ENCODE peak calls at places on chromosomes 7 and 10, in ten cellular contexts. O, U, J, V, R, C, S, Z, Q and Y are unnamed samples.
A peak's percentile ranks its signal among the peaks of the same experiment; 100 is the strongest.

GRCh38 chr7:156984209-156984891 is 26.1 kb downstream of the MNX1 start:
- DNase-seq in S (no peak), U (no peak), Z (no peak), O (no peak), Q (no peak), J (no peak), V (no peak), R (no peak), C (no peak), Y (no peak)

GRCh38 chr7:841943-842342 is 9.7 kb downstream of the SUN1 start:
- DNase-seq in U (no peak), V (no peak), R (no peak), J (no peak), S (no peak), O (no peak), Z (peak; percentile 29), Q (no peak), C (no peak), Y (no peak)

GRCh38 chr10:118595598-118596425 is at the start of gene PRLHR:
- DNase-seq in U (no peak), C (no peak), J (no peak), Q (no peak), V (no peak), O (peak; percentile 18), R (no peak), Z (no peak), S (no peak), Y (no peak)

GRCh38 chr7:16066805-16067459 is 354.4 kb downstream of the CRPPA start:
- DNase-seq in Z (no peak), S (no peak), R (no peak), O (no peak), V (no peak), J (no peak), C (no peak), Q (no peak), U (no peak), Y (no peak)

GRCh38 chr7:7416031-7416968 is 119.4 kb downstream of the COL28A1 start:
- DNase-seq in O (no peak), S (peak; percentile 81), Q (no peak), Z (no peak), U (peak; percentile 87), C (no peak), J (peak; percentile 15), V (no peak), R (no peak), Y (no peak)

GRCh38 chr10:112025228-112025627 is 158.3 kb downstream of the GPAM start:
- DNase-seq in U (no peak), Q (no peak), R (no peak), V (no peak), S (no peak), J (no peak), C (no peak), Z (no peak), O (no peak), Y (no peak)

GRCh38 chr10:50304655-50305054 is 53.3 kb upstream of the ASAH2 start:
- DNase-seq in Q (no peak), Z (no peak), S (no peak), J (no peak), R (no peak), O (no peak), V (no peak), C (no peak), U (no peak), Y (no peak)

GRCh38 chr7:66013938-66014337 is 31.9 kb upstream of the GUSB start:
- DNase-seq in C (peak; percentile 68), Q (peak; percentile 65), V (peak; percentile 56), R (no peak), Z (no peak), U (no peak), J (peak; percentile 49), O (peak; percentile 28), S (peak; percentile 62), Y (peak; percentile 29)

GRCh38 chr7:104855826-104856225 is 158.2 kb upstream of the KMT2E start:
- DNase-seq in J (no peak), V (no peak), Q (no peak), O (no peak), U (no peak), S (no peak), C (no peak), R (no peak), Z (no peak), Y (no peak)

GRCh38 chr10:108598831-108599230 is 1324.5 kb downstream of the XPNPEP1 start:
- DNase-seq in R (no peak), C (no peak), V (no peak), U (no peak), O (no peak), Q (peak; percentile 23), Z (no peak), J (no peak), S (no peak), Y (no peak)

GRCh38 chr10:113133497-113133896 is 183.4 kb downstream of the TCF7L2 start:
- DNase-seq in O (no peak), U (no peak), Z (no peak), Q (no peak), V (no peak), C (no peak), J (no peak), R (no peak), S (no peak), Y (no peak)

GRCh38 chr10:113129117-113129516 is 179.1 kb downstream of the TCF7L2 start:
- DNase-seq in R (no peak), V (no peak), Z (no peak), S (no peak), U (no peak), Q (no peak), C (no peak), J (no peak), O (no peak), Y (no peak)

GRCh38 chr10:113135025-113135424 is 185.0 kb downstream of the TCF7L2 start:
- DNase-seq in Z (no peak), C (no peak), R (no peak), Q (no peak), J (no peak), S (no peak), O (no peak), U (no peak), V (no peak), Y (no peak)

GRCh38 chr10:113131611-113132330 is 181.7 kb downstream of the TCF7L2 start:
- DNase-seq in V (no peak), U (no peak), Q (peak; percentile 58), R (no peak), S (no peak), J (no peak), Z (no peak), O (no peak), C (no peak), Y (no peak)

GRCh38 chr10:113132651-113133088 is 182.6 kb downstream of the TCF7L2 start:
- DNase-seq in C (no peak), J (no peak), U (no peak), Z (no peak), Q (no peak), V (no peak), S (no peak), R (no peak), O (no peak), Y (no peak)
- H3K4me1 ChIP-seq in C (peaks cover 26% of the 10 kb centered on the region), J (no peaks in the 10 kb centered on the region), U (peaks cover 14% of the 10 kb centered on the region), Z (peaks cover 18% of the 10 kb centered on the region), Q (peaks cover 20% of the 10 kb centered on the region), V (peaks cover 34% of the 10 kb centered on the region), S (peaks cover 70% of the 10 kb centered on the region), R (no peaks in the 10 kb centered on the region), O (peaks cover 16% of the 10 kb centered on the region), Y (no peaks in the 10 kb centered on the region)

GRCh38 chr10:122463466-122464157 is 2.3 kb downstream of the HTRA1 start:
- DNase-seq in O (no peak), Z (no peak), R (no peak), J (no peak), Q (no peak), C (no peak), V (no peak), U (no peak), S (no peak), Y (no peak)
- H3K4me3 ChIP-seq in O (peak overlapping the region; percentile 57), Z (peak overlapping the region; percentile 92), R (no peak overlapping the region), J (peak overlapping the region; percentile 51), Q (no peak overlapping the region), C (peak overlapping the region; percentile 80), V (no peak overlapping the region), U (no peak overlapping the region), S (peak overlapping the region; percentile 60), Y (peak overlapping the region; percentile 66)

GRCh38 chr10:48548531-48549135 is 56.2 kb downstream of the ARHGAP22 start:
- DNase-seq in R (no peak), J (no peak), O (no peak), Q (no peak), S (no peak), Z (no peak), C (no peak), V (no peak), U (no peak), Y (no peak)

GRCh38 chr10:48549236-48549635 is 55.6 kb downstream of the ARHGAP22 start:
- DNase-seq in Z (no peak), V (no peak), U (no peak), C (no peak), J (no peak), Q (no peak), R (no peak), O (no peak), S (no peak), Y (no peak)

GRCh38 chr10:48545462-48546145 is 59.3 kb downstream of the ARHGAP22 start:
- DNase-seq in U (no peak), Z (no peak), R (no peak), C (no peak), J (no peak), S (peak; percentile 25), O (peak; percentile 22), V (no peak), Q (no peak), Y (no peak)

GRCh38 chr10:48547981-48548380 is 56.9 kb downstream of the ARHGAP22 start:
- DNase-seq in J (no peak), U (no peak), C (no peak), S (no peak), Q (no peak), O (no peak), Z (no peak), R (no peak), V (no peak), Y (no peak)

DNA sequence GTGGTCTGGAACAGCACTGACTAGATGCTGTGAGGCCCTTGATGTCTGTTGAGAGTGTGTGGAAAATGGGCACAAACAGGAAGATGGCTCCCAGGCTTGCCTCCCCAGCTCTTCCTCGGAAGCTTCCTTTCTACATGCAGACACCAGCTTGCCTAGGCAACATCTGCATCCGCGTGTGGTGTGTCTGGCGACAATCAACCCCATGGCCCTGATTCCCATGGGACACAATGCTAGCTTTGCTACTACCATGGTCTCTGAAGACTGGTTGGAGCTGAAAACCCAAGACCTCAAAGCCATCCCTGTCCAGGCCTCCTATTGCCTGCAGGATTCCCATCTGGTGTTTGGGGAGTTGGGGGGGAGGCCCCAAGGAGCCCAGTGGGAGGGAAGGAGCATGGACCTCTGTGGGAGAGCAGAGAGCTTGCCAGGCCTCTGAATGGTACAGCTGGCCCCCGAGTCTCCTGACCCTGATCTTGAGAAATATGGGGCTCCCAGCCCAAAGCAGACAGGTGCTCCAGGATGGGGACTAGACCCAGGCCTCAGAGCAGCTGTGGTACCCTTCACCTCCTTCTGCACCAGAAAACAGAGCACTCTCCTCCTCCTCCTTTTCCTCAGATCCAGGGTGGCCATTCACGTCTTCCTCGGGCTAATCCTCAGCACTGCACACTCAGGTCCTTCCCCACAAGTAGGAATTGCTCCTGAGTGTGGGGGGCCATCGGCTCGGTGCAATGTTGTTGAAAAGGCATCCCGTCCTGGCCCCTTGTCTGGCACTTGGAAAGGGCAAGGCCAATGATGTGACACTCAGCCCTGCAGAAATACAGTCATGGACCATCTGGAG is 57.6 kb downstream of the ARHGAP22 start:
- DNase-seq in Z (no peak), V (no peak), C (no peak), S (no peak), R (no peak), O (no peak), U (no peak), J (no peak), Q (no peak), Y (no peak)
- H3K4me1 ChIP-seq in Z (no peaks in the 10 kb centered on the region), V (peaks cover 9% of the 10 kb centered on the region), C (no peaks in the 10 kb centered on the region), S (peaks cover 6% of the 10 kb centered on the region), R (no peaks in the 10 kb centered on the region), O (peaks cover 10% of the 10 kb centered on the region), U (no peaks in the 10 kb centered on the region), J (no peaks in the 10 kb centered on the region), Q (no peaks in the 10 kb centered on the region), Y (peaks cover 8% of the 10 kb centered on the region)

GRCh38 chr7:155257482-155258232 is 40.0 kb upstream of the INSIG1 start:
- DNase-seq in C (no peak), U (peak; percentile 35), J (peak; percentile 56), O (no peak), R (no peak), V (peak; percentile 84), Q (no peak), S (peak; percentile 68), Z (no peak), Y (peak; percentile 83)
- H3K4me3 ChIP-seq in C (no peak overlapping the region), U (no peak overlapping the region), J (no peak overlapping the region), O (no peak overlapping the region), R (no peak overlapping the region), V (no peak overlapping the region), Q (no peak overlapping the region), S (no peak overlapping the region), Z (no peak overlapping the region), Y (peak overlapping the region; percentile 9)